ENCODE peak calls at places on chromosomes 6 and 20, in four cellular contexts. S is uterus, B is upper lobe of left lung, Q is K562. P is an unnamed sample.

GRCh38 chr20:20440473-20440872 is 72.6 kb downstream of the INSM1 start:
- DNase-seq in S (no peak), B (no peak), Q (no peak), P (no peak)

GRCh38 chr20:5608104-5608447 is 142.1 kb upstream of the SHLD1 start:
- DNase-seq in S (no peak), B (no peak), Q (no peak), P (no peak)

GRCh38 chr6:43773050-43773956 is 3.3 kb downstream of the VEGFA start:
- DNase-seq in S (peak; percentile 41), B (peak; percentile 75), Q (peak; percentile 90), P (peak; percentile 87)

GRCh38 chr20:25037288-25038102 is 20.4 kb downstream of the ACSS1 start:
- DNase-seq in S (no peak), B (no peak), Q (no peak), P (no peak)

GRCh38 chr6:31110825-31111582 is 1.4 kb downstream of the C6orf15 start:
- DNase-seq in S (no peak), B (no peak), Q (no peak), P (no peak)

GRCh38 chr20:46122516-46123481 is 4.7 kb downstream of the CD40 start:
- DNase-seq in S (no peak), B (no peak), Q (no peak), P (no peak)

GRCh38 chr20:51495921-51496545 is 46.5 kb downstream of the NFATC2 start:
- DNase-seq in S (no peak), B (no peak), Q (no peak), P (no peak)

GRCh38 chr6:128569737-128570438 is 49.5 kb upstream of the PTPRK start:
- DNase-seq in S (no peak), B (no peak), Q (no peak), P (no peak)

GRCh38 chr20:40532103-40532502 is 156.9 kb downstream of the MAFB start:
- DNase-seq in S (no peak), B (peak; percentile 28), Q (peak; percentile 48), P (no peak)

GRCh38 chr6:52491203-52492069 is 71.3 kb downstream of the EFHC1 start:
- DNase-seq in S (no peak), B (no peak), Q (no peak), P (no peak)

GRCh38 chr6:2716926-2717700 is 33.6 kb downstream of the MYLK4 start:
- DNase-seq in S (no peak), B (no peak), Q (no peak), P (no peak)

GRCh38 chr6:1760876-1761275 is 151.2 kb downstream of the FOXC1 start:
- DNase-seq in S (no peak), B (no peak), Q (no peak), P (no peak)

GRCh38 chr20:25220810-25221591 is 25.5 kb downstream of the ENTPD6 start:
- DNase-seq in S (no peak), B (no peak), Q (no peak), P (no peak)

GRCh38 chr6:163432300-163432699 is 17.8 kb downstream of the QKI start:
- DNase-seq in S (no peak), B (no peak), Q (no peak), P (no peak)

GRCh38 chr20:62766716-62767115 is 29.6 kb upstream of the MRGBP start:
- DNase-seq in S (no peak), B (no peak), Q (no peak), P (no peak)

GRCh38 chr20:31695849-31696804 is 26.5 kb downstream of the BCL2L1 start:
- DNase-seq in S (no peak), B (peak; percentile 78), Q (no peak), P (no peak)

GRCh38 chr20:45538209-45538798 is 978 bp downstream of the WFDC6 start:
- DNase-seq in S (no peak), B (no peak), Q (no peak), P (no peak)

GRCh38 chr6:30829016-30829415 is 55.3 kb upstream of the DDR1 start:
- DNase-seq in S (no peak), B (no peak), Q (no peak), P (no peak)

GRCh38 chr6:26553739-26554668 is 15.8 kb downstream of the HMGN4 start:
- DNase-seq in S (peak; percentile 82), B (peak; percentile 55), Q (peak; percentile 93), P (no peak)

GRCh38 chr6:123380257-123380656 is 256.5 kb downstream of the TRDN start:
- DNase-seq in S (no peak), B (no peak), Q (peak; percentile 60), P (no peak)

GRCh38 chr6:134323698-134324097 is 5.8 kb upstream of the SGK1 start:
- DNase-seq in S (no peak), B (no peak), Q (no peak), P (no peak)

GRCh38 chr6:106514281-106514885 is 114.9 kb downstream of the RTN4IP1 start:
- DNase-seq in S (no peak), B (no peak), Q (no peak), P (no peak)
- TF ChIP-seq POLR2A in S (no peak), B (no peak), Q (no peak), P (no peak)

GRCh38 chr20:35738410-35739179 is 3.5 kb downstream of the RBM39 start:
- DNase-seq in S (no peak), B (no peak), Q (no peak), P (no peak)

GRCh38 chr20:35741892-35742740 is at the start of gene RBM39:
- DNase-seq in S (peak; percentile 100), B (peak; percentile 99), Q (peak; percentile 100), P (peak; percentile 77)

GRCh38 chr20:35737865-35738333 is 4.2 kb downstream of the RBM39 start:
- DNase-seq in S (no peak), B (no peak), Q (no peak), P (no peak)

GRCh38 chr20:35742741-35743523 is 872 bp upstream of the RBM39 start:
- DNase-seq in S (no peak), B (no peak), Q (peak; percentile 51), P (no peak)

GRCh38 chr20:35739294-35740163 is 2.5 kb downstream of the RBM39 start:
- DNase-seq in S (no peak), B (no peak), Q (peak; percentile 37), P (no peak)
- TF ChIP-seq POLR2A in S (no peak), B (no peak), Q (peak; percentile 21), P (no peak)

DNA sequence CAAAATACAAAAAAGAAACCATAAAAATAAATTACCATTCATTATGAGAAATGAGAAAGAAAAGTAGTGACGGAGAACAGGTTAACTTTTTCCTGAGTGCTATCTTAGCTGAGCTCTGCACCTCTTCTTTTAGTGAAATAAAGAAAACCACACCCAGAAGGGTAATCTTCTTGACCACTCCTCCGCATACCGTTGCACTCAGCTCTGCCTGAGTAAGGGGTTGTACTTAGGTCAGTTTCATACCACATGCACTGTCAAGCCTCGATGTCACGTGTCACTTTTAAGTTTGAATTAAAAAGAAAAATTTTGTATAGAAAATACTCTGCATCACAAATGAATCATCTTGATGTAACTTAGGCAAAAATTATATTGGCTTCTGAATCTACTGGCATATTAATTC is 2.8 kb downstream of the EZR start:
- DNase-seq in S (no peak), B (peak; percentile 26), Q (peak; percentile 78), P (no peak)
- TF ChIP-seq POLR2A in S (no peak), B (no peak), Q (no peak), P (no peak)

DNA sequence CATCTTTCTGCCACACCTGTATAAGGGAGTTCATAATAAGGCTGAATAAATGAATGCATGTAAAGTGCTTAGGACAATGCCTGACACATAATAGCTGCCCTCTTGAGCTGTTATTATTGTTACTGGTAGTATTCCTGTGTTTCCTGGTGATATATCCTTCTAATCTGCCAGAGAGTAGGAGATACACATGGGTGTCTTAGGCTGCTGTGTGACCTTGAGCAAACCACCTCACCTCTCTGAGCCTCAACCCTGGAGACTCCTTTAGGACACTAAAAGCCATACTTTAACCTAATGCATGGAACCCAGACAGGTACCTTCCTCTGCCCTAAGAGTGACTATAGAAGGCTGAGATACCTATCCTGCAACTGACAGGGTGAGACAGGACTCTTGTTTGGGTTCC is 7.6 kb downstream of the SCRT2 start:
- DNase-seq in S (no peak), B (no peak), Q (no peak), P (no peak)
- TF ChIP-seq POLR2A in S (no peak), B (no peak), Q (no peak), P (no peak)

GRCh38 chr20:57957397-57958049 is 247.7 kb upstream of the PMEPA1 start:
- DNase-seq in S (peak; percentile 62), B (no peak), Q (no peak), P (no peak)

GRCh38 chr20:57958050-57958420 is 248.2 kb upstream of the PMEPA1 start:
- DNase-seq in S (no peak), B (no peak), Q (no peak), P (no peak)

GRCh38 chr20:57959589-57959988 is 249.8 kb upstream of the PMEPA1 start:
- DNase-seq in S (peak; percentile 52), B (no peak), Q (no peak), P (no peak)

GRCh38 chr20:57960803-57961575 is 251.2 kb upstream of the PMEPA1 start:
- DNase-seq in S (no peak), B (no peak), Q (no peak), P (no peak)

GRCh38 chr20:57959018-57959417 is 249.2 kb upstream of the PMEPA1 start:
- DNase-seq in S (peak; percentile 48), B (no peak), Q (no peak), P (no peak)
- TF ChIP-seq POLR2A in S (no peak), B (no peak), Q (no peak), P (no peak)

GRCh38 chr6:151389640-151390275 is 1.6 kb downstream of the ZBTB2 start:
- DNase-seq in S (peak; percentile 65), B (peak; percentile 67), Q (peak; percentile 66), P (no peak)

GRCh38 chr6:151391471-151392428 is at the start of gene ZBTB2:
- DNase-seq in S (peak; percentile 68), B (peak; percentile 84), Q (peak; percentile 80), P (peak; percentile 39)

GRCh38 chr6:151390276-151391020 is 911 bp downstream of the ZBTB2 start:
- DNase-seq in S (peak; percentile 98), B (peak; percentile 98), Q (peak; percentile 100), P (peak; percentile 87)

GRCh38 chr6:151392429-151392828 is 1.1 kb upstream of the ZBTB2 start:
- DNase-seq in S (no peak), B (no peak), Q (no peak), P (no peak)

GRCh38 chr6:151391021-151391470 is 313 bp downstream of the ZBTB2 start:
- DNase-seq in S (peak; percentile 85), B (peak; percentile 59), Q (peak; percentile 88), P (peak; percentile 54)
- TF ChIP-seq POLR2A in S (no peak), B (no peak), Q (peak; percentile 69), P (no peak)

DNA sequence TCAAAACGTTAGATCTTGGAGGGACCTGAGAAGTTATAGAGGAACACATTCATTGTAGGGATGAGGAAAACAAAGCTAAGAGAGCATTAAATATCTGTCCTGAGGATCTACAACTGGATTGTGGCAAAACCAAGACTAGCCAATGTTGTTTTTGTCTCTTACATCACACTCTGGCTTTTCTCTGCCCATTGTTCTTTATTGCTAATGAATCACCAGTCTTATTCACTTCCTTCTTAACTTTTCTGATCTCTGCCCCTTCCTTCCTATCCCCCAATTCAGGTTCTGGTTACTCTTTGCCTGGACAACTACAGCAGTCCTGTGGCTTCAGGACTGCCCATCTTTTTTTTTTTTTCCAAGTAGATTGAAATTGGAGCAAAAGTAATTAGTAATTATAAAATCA is 57.0 kb upstream of the PREP start:
- DNase-seq in S (no peak), B (no peak), Q (no peak), P (no peak)
- TF ChIP-seq POLR2A in S (no peak), B (no peak), Q (no peak), P (no peak)

P was measured in GM12892.